ENCODE peak calls at places on chromosomes 12 and 14, in six cellular contexts. M is GM04504, J is fibroblast of the conjunctiva, X is amniotic stem cell, H is iPS-NIHi11, C is T-helper 9 cell. G is an unnamed sample.
A peak's percentile ranks its signal among the peaks of the same experiment; 100 is the strongest.

GRCh38 chr12:108633534-108634224 is at the start of gene SELPLG:
- DNase-seq in M (no peak), H (no peak), C (peak; percentile 81), J (no peak), X (no peak), G (no peak)

GRCh38 chr14:30020271-30020670 is 92.6 kb upstream of the PRKD1 start:
- DNase-seq in H (no peak), J (no peak), M (no peak), X (no peak), C (no peak), G (no peak)

GRCh38 chr14:26444745-26445144 is 153.1 kb downstream of the NOVA1 start:
- DNase-seq in X (no peak), J (no peak), C (no peak), H (peak; percentile 19), M (no peak), G (no peak)

GRCh38 chr14:68269136-68269535 is 449.6 kb downstream of the RAD51B start:
- DNase-seq in H (no peak), C (no peak), J (no peak), M (no peak), X (no peak), G (no peak)

GRCh38 chr12:118033902-118034301 is 17.4 kb downstream of the RFC5 start:
- DNase-seq in X (no peak), J (no peak), H (no peak), C (no peak), M (no peak), G (no peak)

GRCh38 chr12:54419088-54419887 is at the start of gene ITGA5:
- DNase-seq in J (no peak), M (peak; percentile 69), C (peak; percentile 50), H (peak; percentile 90), X (peak; percentile 64), G (peak; percentile 98)

GRCh38 chr12:47079894-47080724 is at the start of gene AMIGO2:
- DNase-seq in X (no peak), H (peak; percentile 57), J (no peak), M (no peak), C (peak; percentile 21), G (peak; percentile 93)

GRCh38 chr12:23941780-23942179 is 7.7 kb downstream of the SOX5 start:
- DNase-seq in M (no peak), X (no peak), H (no peak), J (no peak), C (no peak), G (no peak)

GRCh38 chr12:117494833-117495714 is 133.6 kb upstream of the NOS1 start:
- DNase-seq in M (no peak), H (no peak), X (no peak), C (no peak), J (no peak), G (no peak)

GRCh38 chr12:26465419-26466097 is 270.2 kb downstream of the SSPN start:
- DNase-seq in X (no peak), M (no peak), H (peak; percentile 28), J (no peak), C (no peak), G (no peak)

GRCh38 chr14:23910081-23910875 is 43.3 kb upstream of the DHRS4 start:
- DNase-seq in H (peak; percentile 88), M (peak; percentile 67), C (no peak), X (peak; percentile 45), J (peak; percentile 18), G (peak; percentile 87)

GRCh38 chr14:92362781-92363235 is 39.8 kb downstream of the SLC24A4 start:
- DNase-seq in M (peak; percentile 55), H (peak; percentile 49), C (no peak), J (no peak), X (no peak), G (peak; percentile 86)

GRCh38 chr14:87996276-87996592 is 3.3 kb upstream of the GALC start:
- DNase-seq in J (no peak), M (no peak), H (no peak), X (no peak), C (no peak), G (no peak)

GRCh38 chr12:106108187-106108816 is 30.5 kb downstream of the NUAK1 start:
- DNase-seq in M (no peak), J (no peak), X (no peak), C (no peak), H (peak; percentile 52), G (peak; percentile 78)

GRCh38 chr12:68998036-68998435 is 65.1 kb upstream of the CPM start:
- DNase-seq in J (no peak), M (no peak), C (no peak), H (no peak), X (no peak), G (no peak)

GRCh38 chr12:12008931-12009611 is 61.7 kb upstream of the BCL2L14 start:
- DNase-seq in X (peak; percentile 2), J (no peak), H (peak; percentile 78), M (no peak), C (peak; percentile 37), G (peak; percentile 87)

GRCh38 chr12:113919791-113920190 is 46.3 kb downstream of the RBM19 start:
- DNase-seq in X (no peak), J (no peak), M (no peak), C (no peak), H (no peak), G (no peak)

GRCh38 chr12:52873513-52873831 is 24.7 kb upstream of the KRT78 start:
- DNase-seq in X (no peak), J (no peak), M (no peak), C (no peak), H (no peak), G (no peak)

GRCh38 chr14:37480446-37481290 is 114.4 kb downstream of the FOXA1 start:
- DNase-seq in H (no peak), C (no peak), J (no peak), X (no peak), M (peak; percentile 28), G (no peak)

GRCh38 chr14:56342419-56342901 is 224.2 kb downstream of the PELI2 start:
- DNase-seq in M (peak; percentile 40), J (no peak), C (no peak), X (peak; percentile 18), H (no peak), G (peak; percentile 62)

GRCh38 chr14:89544636-89545301 is 127.7 kb upstream of the FOXN3 start:
- DNase-seq in H (no peak), C (no peak), M (no peak), J (no peak), X (no peak), G (no peak)

GRCh38 chr12:93261505-93262094 is 116.1 kb upstream of the NUDT4 start:
- DNase-seq in C (no peak), H (no peak), M (no peak), J (no peak), X (no peak), G (no peak)

GRCh38 chr12:49951411-49952105 is 1.0 kb downstream of the AQP2 start:
- DNase-seq in H (no peak), M (no peak), X (no peak), C (no peak), J (no peak), G (peak; percentile 81)

GRCh38 chr14:79596531-79596930 is 614.8 kb downstream of the DIO2 start:
- DNase-seq in C (no peak), X (no peak), J (no peak), H (no peak), M (peak; percentile 41), G (peak; percentile 9)

GRCh38 chr12:47686645-47687240 is 19.1 kb downstream of the RPAP3 start:
- DNase-seq in J (peak; percentile 53), M (peak; percentile 11), C (no peak), H (peak; percentile 42), X (peak; percentile 15), G (peak; percentile 43)

GRCh38 chr12:100608776-100609175 is 35.3 kb downstream of the GAS2L3 start:
- DNase-seq in X (no peak), H (no peak), C (no peak), J (no peak), M (no peak), G (no peak)

GRCh38 chr12:6267007-6267721 is 43.3 kb upstream of the PLEKHG6 start:
- DNase-seq in M (no peak), X (peak; percentile 54), C (no peak), H (no peak), J (no peak), G (peak; percentile 84)

GRCh38 chr12:66637693-66638301 is 41.1 kb downstream of the GRIP1 start:
- DNase-seq in J (no peak), C (no peak), M (no peak), X (no peak), H (no peak), G (no peak)

GRCh38 chr14:101705733-101706508 is 55.6 kb upstream of the PPP2R5C start:
- DNase-seq in C (peak; percentile 56), M (no peak), J (no peak), H (peak; percentile 46), X (no peak), G (peak; percentile 75)

GRCh38 chr12:83971781-83972180 is 940.8 kb downstream of the SLC6A15 start:
- DNase-seq in X (no peak), M (no peak), H (no peak), C (no peak), J (no peak), G (no peak)

GRCh38 chr14:56150645-56151345 is 32.6 kb downstream of the PELI2 start:
- DNase-seq in C (no peak), X (no peak), M (no peak), J (no peak), H (no peak), G (no peak)

GRCh38 chr14:50501642-50502041 is 30.7 kb downstream of the MAP4K5 start:
- DNase-seq in M (peak; percentile 15), H (no peak), X (no peak), J (no peak), C (no peak), G (peak; percentile 32)

GRCh38 chr14:35879654-35880249 is 53.6 kb downstream of the BRMS1L start:
- DNase-seq in C (no peak), J (no peak), H (peak; percentile 13), X (no peak), M (no peak), G (no peak)

GRCh38 chr12:55727643-55728184 is 1.1 kb downstream of the CD63 start:
- DNase-seq in H (no peak), X (peak; percentile 53), J (no peak), M (no peak), C (no peak), G (peak; percentile 94)

GRCh38 chr12:65313704-65314317 is 35.3 kb downstream of the MSRB3 start:
- DNase-seq in J (peak; percentile 20), M (no peak), H (no peak), X (no peak), C (no peak), G (no peak)

GRCh38 chr12:124456652-124457152 is 110.7 kb downstream of the NCOR2 start:
- DNase-seq in J (no peak), X (no peak), H (no peak), C (peak; percentile 46), M (no peak), G (no peak)